ENCODE peak calls at places on chromosomes 16 and 17, in four cellular contexts. D is IMR-90, E is mesendoderm, X is H9. K is an unnamed sample.

GRCh38 chr16:66588981-66589713 is 9.9 kb downstream of the CMTM2 start:
- DNase-seq in D (peak; percentile 18), E (peak; percentile 66), X (peak; percentile 73), K (peak; percentile 14)

GRCh38 chr17:13490906-13491502 is 110.7 kb downstream of the HS3ST3A1 start:
- DNase-seq in D (peak; percentile 22), E (peak; percentile 15), X (no peak), K (no peak)

GRCh38 chr17:2233441-2233947 is 70.1 kb downstream of the SMG6 start:
- DNase-seq in D (peak; percentile 89), E (no peak), X (no peak), K (no peak)

GRCh38 chr17:78138204-78139060 is 7.8 kb upstream of the C17orf99 start:
- DNase-seq in D (no peak), E (no peak), X (no peak), K (no peak)

GRCh38 chr17:68734911-68735310 is 133.7 kb upstream of the FAM20A start:
- DNase-seq in D (no peak), E (no peak), X (no peak), K (peak; percentile 70)

GRCh38 chr16:55641430-55642056 is 14.2 kb upstream of the SLC6A2 start:
- DNase-seq in D (peak; percentile 51), E (no peak), X (peak; percentile 12), K (no peak)

GRCh38 chr17:205817-206216 is 24.4 kb upstream of the DOC2B start:
- DNase-seq in D (no peak), E (no peak), X (no peak), K (no peak)

GRCh38 chr17:4953461-4953961 is 2.6 kb downstream of the ENO3 start:
- DNase-seq in D (peak; percentile 76), E (no peak), X (no peak), K (no peak)

GRCh38 chr17:82835766-82836512 is 3.9 kb downstream of the ZNF750 start:
- DNase-seq in D (no peak), E (no peak), X (no peak), K (peak; percentile 30)

GRCh38 chr17:8822401-8823035 is 23.4 kb upstream of the MFSD6L start:
- DNase-seq in D (no peak), E (no peak), X (no peak), K (no peak)

GRCh38 chr17:8820311-8821010 is 21.3 kb upstream of the MFSD6L start:
- DNase-seq in D (no peak), E (no peak), X (no peak), K (no peak)

GRCh38 chr17:8823279-8823678 is 24.1 kb upstream of the MFSD6L start:
- DNase-seq in D (no peak), E (no peak), X (no peak), K (no peak)

GRCh38 chr17:8818654-8819330 is 19.6 kb upstream of the MFSD6L start:
- DNase-seq in D (no peak), E (no peak), X (peak; percentile 32), K (no peak)

GRCh38 chr17:8821446-8822105 is 22.4 kb upstream of the MFSD6L start:
- DNase-seq in D (no peak), E (no peak), X (no peak), K (no peak)
- H3K27ac ChIP-seq in D (no peak overlapping the region), E (no peak overlapping the region), X (no peak overlapping the region), K (no peak overlapping the region)

DNA sequence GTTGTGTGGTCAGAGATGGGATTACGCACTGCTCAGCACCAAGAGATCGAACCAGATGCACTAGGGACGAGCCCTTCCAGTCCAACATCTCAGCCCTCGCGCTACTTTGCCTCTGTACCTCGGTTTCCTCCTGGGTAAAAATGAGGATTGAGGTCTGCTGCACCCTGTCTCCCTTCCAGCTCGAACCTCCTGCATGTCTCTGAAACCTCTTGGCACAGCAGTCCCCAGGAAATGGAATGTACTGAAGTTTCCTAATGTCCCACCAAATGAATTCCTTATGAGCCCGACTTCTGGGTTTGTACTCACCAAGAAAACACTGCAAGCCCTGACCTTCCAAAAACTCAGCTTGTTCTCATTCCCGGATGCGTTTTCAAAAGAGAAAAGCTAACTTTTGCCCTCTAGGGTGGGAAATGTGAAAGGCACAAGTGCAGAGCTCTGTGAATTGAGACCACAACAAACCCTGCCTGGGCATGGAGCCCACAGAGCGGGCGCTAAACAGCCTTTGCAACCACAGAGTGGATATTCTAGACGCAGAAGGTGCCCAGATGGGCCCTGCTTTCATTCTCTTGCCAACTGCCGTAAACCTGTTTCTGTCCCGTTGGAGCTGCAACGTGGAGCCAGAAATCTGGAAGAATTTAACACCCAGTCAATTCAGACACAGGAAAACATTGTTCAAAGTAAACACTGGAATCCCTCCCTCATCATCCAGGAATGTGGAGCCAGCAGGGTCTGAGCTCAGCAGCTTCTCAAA is 10.3 kb downstream of the CDRT4 start:
- DNase-seq in D (peak; percentile 84), E (peak; percentile 69), X (no peak), K (no peak)
- H2BK120ac ChIP-seq in D (peak overlapping the region; percentile 88), E (no peak overlapping the region), X (no peak overlapping the region), K (no peak overlapping the region)

DNA sequence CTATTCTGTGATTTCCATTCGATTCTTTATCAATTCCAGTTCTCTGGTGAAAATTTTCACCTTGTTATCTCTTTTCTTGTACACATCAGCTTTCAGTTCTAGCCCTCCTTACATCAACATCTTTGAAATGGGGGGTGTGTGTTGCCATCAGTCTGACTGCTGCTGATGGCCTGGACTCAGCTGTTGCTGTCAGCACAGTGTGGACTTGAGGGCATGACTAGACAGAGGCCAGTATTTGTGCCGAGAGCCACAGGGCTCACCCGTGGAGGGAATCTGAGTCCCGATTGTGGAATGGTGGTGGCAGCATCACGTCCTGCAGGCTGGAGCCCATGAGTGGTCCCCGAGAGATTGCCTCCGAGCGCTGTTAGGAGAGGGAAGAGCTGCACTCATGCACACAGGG is 114.2 kb downstream of the RPTOR start:
- DNase-seq in D (no peak), E (no peak), X (no peak), K (no peak)
- H3K27ac ChIP-seq in D (no peak overlapping the region), E (no peak overlapping the region), X (no peak overlapping the region), K (no peak overlapping the region)

DNA sequence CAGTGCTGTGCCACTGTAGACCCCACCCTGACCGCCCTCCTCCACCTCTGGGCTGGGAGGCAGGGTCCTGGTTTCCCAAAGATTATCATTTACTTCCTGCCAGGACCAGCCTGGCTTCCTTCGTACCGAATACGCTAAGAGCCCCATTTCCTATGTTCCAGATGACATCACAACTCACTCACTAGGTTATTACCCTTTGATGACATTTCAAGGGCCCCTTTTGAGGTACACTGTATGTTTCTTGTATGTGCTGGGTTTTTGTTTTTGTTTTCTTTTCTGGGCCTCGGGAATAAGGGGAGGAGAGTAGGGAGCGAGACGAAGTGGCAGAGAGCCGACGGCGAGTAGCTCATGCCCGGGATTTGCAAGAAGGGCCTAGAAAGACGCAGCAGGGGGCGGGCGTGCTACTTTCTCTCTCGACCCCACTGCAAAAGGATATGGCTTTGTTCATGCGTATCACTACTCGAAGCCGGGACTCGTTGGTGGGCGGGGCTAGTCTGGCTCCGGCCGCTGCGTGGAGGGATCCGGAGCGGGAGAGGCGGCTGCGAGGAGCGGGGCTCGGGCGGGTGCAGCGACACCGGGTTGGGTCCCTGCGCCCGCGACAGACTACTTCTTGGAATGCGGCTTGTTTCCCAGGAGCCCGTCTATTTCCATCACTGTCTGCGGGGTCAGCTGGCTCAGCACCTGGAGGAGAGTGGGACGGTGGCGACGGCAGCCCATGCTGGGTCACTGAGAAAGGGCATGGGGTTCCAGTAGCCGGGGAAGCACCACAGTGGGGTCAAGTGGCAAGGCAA is 6.6 kb upstream of the RNF227 start:
- DNase-seq in D (peak; percentile 67), E (peak; percentile 87), X (peak; percentile 91), K (peak; percentile 75)
- H2BK120ac ChIP-seq in D (peak overlapping the region; percentile 32), E (no peak overlapping the region), X (no peak overlapping the region), K (no peak overlapping the region)

GRCh38 chr17:81539571-81539900 is 11.4 kb downstream of the FSCN2 start:
- DNase-seq in D (no peak), E (no peak), X (no peak), K (no peak)

GRCh38 chr17:81537343-81537855 is 9.2 kb downstream of the FSCN2 start:
- DNase-seq in D (no peak), E (peak; percentile 65), X (peak; percentile 94), K (no peak)

GRCh38 chr17:81539961-81540675 is 11.9 kb downstream of the FSCN2 start:
- DNase-seq in D (no peak), E (no peak), X (no peak), K (no peak)

GRCh38 chr17:81537856-81538555 is 9.8 kb downstream of the FSCN2 start:
- DNase-seq in D (no peak), E (no peak), X (no peak), K (no peak)

DNA sequence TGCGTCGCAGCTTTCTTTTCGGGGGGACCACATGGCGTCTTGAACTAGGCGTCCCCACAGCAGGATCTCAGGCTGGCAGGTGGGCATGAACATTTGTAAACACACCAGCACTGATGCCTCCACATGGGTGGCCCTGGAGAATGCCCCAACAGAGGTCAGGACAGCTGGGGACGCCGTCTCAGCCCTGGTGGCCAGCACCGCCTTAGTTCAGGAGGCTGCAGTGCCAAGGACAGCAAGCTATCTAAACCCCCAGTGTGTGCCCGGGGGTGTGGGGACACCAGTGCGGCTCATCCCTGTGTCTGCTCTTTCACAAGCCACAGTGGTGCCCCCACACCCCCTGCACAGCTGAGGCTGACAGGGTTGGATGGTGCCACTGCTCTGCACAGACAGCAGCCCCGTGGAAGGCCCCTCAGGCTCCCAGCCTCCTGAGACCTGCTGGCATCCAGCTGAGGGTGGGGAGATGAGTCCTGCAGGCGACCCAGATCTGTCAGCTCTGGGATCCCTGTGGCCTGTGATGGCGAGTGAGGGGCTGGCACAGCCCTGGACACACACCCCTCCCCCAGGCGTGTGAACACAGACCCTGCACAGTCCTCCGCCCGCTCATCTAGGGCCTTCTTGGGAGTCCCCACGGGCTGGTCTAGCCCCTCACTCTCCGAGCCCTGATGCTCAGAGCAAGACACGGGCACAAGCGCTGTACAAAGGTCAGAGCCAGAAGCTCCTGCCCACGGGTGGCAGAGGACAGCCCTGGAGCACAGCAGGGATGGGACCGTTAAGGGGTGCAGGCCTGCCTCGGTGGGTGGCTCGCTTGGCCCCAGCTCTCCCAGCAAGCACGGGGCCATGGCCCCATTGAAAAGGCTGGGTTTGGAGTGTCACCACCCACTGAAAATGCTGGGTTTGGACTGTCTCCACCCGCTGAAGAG is 10.7 kb downstream of the FSCN2 start:
- DNase-seq in D (no peak), E (no peak), X (no peak), K (no peak)
- H3K27ac ChIP-seq in D (no peak overlapping the region), E (no peak overlapping the region), X (no peak overlapping the region), K (no peak overlapping the region)

GRCh38 chr16:69397821-69398521 is 12.2 kb upstream of the TERF2 start:
- DNase-seq in D (peak; percentile 78), E (peak; percentile 92), X (peak; percentile 75), K (peak; percentile 23)
- H2BK120ac ChIP-seq in D (peak overlapping the region; percentile 32), E (no peak overlapping the region), X (no peak overlapping the region), K (no peak overlapping the region)